ENCODE peak calls at places on chromosomes 6 and 20, in four cellular contexts. X is epithelial cell of esophagus, V is type B pancreatic cell, I is HFFc6. U is an unnamed sample.

GRCh38 chr6:90044182-90044832 is 150.0 kb downstream of the GJA10 start:
- DNase-seq in I (no peak), V (no peak), X (no peak), U (no peak)

GRCh38 chr6:27505209-27506027 is 32.5 kb upstream of the ZNF184 start:
- DNase-seq in X (peak; percentile 83), V (no peak), I (peak; percentile 93), U (no peak)

GRCh38 chr20:44314870-44315269 is 3.9 kb upstream of the FITM2 start:
- DNase-seq in X (no peak), V (no peak), I (no peak), U (no peak)

GRCh38 chr20:38537176-38537575 is 43.8 kb upstream of the ADIG start:
- DNase-seq in X (peak; percentile 51), I (no peak), V (no peak), U (no peak)

GRCh38 chr6:147855823-147856222 is 347.3 kb downstream of the SAMD5 start:
- DNase-seq in I (no peak), V (no peak), X (peak; percentile 72), U (no peak)

GRCh38 chr6:134980846-134981245 is 30.9 kb upstream of the ALDH8A1 start:
- DNase-seq in V (no peak), X (no peak), I (no peak), U (no peak)

GRCh38 chr6:85329193-85329592 is 120.7 kb upstream of the NT5E start:
- DNase-seq in X (no peak), V (no peak), I (no peak), U (no peak)

GRCh38 chr6:31114970-31115849 is 610 bp downstream of the PSORS1C1 start:
- DNase-seq in I (peak; percentile 62), V (no peak), X (peak; percentile 71), U (no peak)

GRCh38 chr6:128757961-128758360 is 125.0 kb upstream of the LAMA2 start:
- DNase-seq in X (peak; percentile 91), I (no peak), V (no peak), U (no peak)

GRCh38 chr6:65448806-65449397 is 258.1 kb downstream of the EYS start:
- DNase-seq in I (no peak), X (no peak), V (no peak), U (no peak)

GRCh38 chr6:151675746-151676459 is 131.6 kb upstream of the ESR1 start:
- DNase-seq in X (peak; percentile 77), V (no peak), I (no peak), U (peak; percentile 73)

GRCh38 chr20:21522479-21523397 is 8.9 kb upstream of the NKX2-2 start:
- DNase-seq in X (no peak), I (no peak), V (peak; percentile 64), U (no peak)

GRCh38 chr6:4931530-4932505 is 72.0 kb downstream of the RPP40 start:
- DNase-seq in V (no peak), I (no peak), X (peak; percentile 78), U (no peak)

GRCh38 chr6:129835691-129836090 is 25.4 kb downstream of the TMEM244 start:
- DNase-seq in X (peak; percentile 80), I (no peak), V (no peak), U (no peak)

GRCh38 chr6:70666726-70667125 is 957 bp upstream of the SMAP1 start:
- DNase-seq in V (no peak), I (no peak), X (no peak), U (no peak)

GRCh38 chr6:7242835-7243187 is 70.2 kb downstream of the SSR1 start:
- DNase-seq in X (no peak), I (no peak), V (no peak), U (no peak)

GRCh38 chr6:46749731-46750130 is 3.0 kb downstream of the ANKRD66 start:
- DNase-seq in V (no peak), I (no peak), X (no peak), U (no peak)

GRCh38 chr20:54227241-54227640 is 19.4 kb downstream of the PFDN4 start:
- DNase-seq in I (no peak), X (no peak), V (no peak), U (no peak)

GRCh38 chr20:4817230-4817671 is 95.5 kb downstream of the PRND start:
- DNase-seq in I (peak; percentile 7), X (peak; percentile 41), V (no peak), U (no peak)

GRCh38 chr6:41353333-41353732 is 17.9 kb downstream of the NCR2 start:
- DNase-seq in X (no peak), V (no peak), I (no peak), U (no peak)

GRCh38 chr6:160523223-160523622 is 140.9 kb downstream of the LPA start:
- DNase-seq in I (no peak), V (no peak), X (no peak), U (no peak)

GRCh38 chr6:29847871-29848630 is 20.4 kb downstream of the HLA-G start:
- DNase-seq in I (peak; percentile 33), X (peak; percentile 75), V (peak; percentile 82), U (peak; percentile 74)

GRCh38 chr6:85464722-85465150 is 14.9 kb downstream of the NT5E start:
- DNase-seq in I (peak; percentile 95), X (peak; percentile 92), V (no peak), U (no peak)

GRCh38 chr6:169277619-169278018 is 24.0 kb upstream of the THBS2 start:
- DNase-seq in V (no peak), X (no peak), I (no peak), U (no peak)
- TF ChIP-seq CTCF in V (no peak), X (no peak), I (no peak), U (no peak)

GRCh38 chr20:49868538-49868937 is 46.8 kb downstream of the SPATA2 start:
- DNase-seq in V (no peak), X (no peak), I (no peak), U (no peak)

GRCh38 chr20:49871391-49871948 is 43.9 kb downstream of the SPATA2 start:
- DNase-seq in I (no peak), V (no peak), X (no peak), U (no peak)

GRCh38 chr20:49867453-49868215 is 47.7 kb downstream of the SPATA2 start:
- DNase-seq in X (no peak), I (no peak), V (no peak), U (no peak)

GRCh38 chr20:49870261-49870660 is 45.1 kb downstream of the SPATA2 start:
- DNase-seq in V (no peak), X (no peak), I (no peak), U (no peak)

GRCh38 chr20:49868964-49869363 is 46.4 kb downstream of the SPATA2 start:
- DNase-seq in I (no peak), X (no peak), V (no peak), U (no peak)
- TF ChIP-seq CTCF in I (no peak), X (no peak), V (no peak), U (no peak)

DNA sequence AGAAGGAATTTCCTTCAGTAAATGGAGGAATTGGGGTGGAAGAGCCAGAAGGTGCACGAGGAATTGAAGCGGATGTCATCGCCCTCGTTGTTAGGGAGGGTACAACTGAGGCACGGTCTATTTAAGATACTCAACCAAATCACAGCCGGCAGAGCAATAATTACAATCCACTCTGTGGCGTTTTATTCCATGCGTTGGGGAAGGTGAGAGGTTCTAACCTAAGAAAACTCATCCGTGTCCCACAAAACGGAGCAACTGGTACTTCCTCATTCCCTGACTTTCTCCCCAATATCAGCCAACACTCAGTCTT is 802 bp upstream of the RRBP1 start:
- DNase-seq in X (no peak), I (no peak), V (no peak), U (no peak)
- TF ChIP-seq CTCF in X (no peak), I (peak; percentile 38), V (no peak), U (no peak)

GRCh38 chr20:34945315-34946077 is 10.1 kb downstream of the GSS start:
- DNase-seq in I (no peak), X (peak; percentile 54), V (no peak), U (no peak)

GRCh38 chr20:34946661-34947060 is 8.9 kb downstream of the GSS start:
- DNase-seq in V (no peak), X (no peak), I (no peak), U (no peak)

GRCh38 chr20:34947336-34947735 is 8.3 kb downstream of the GSS start:
- DNase-seq in X (peak; percentile 46), I (no peak), V (no peak), U (no peak)

GRCh38 chr20:34949120-34949519 is 6.5 kb downstream of the GSS start:
- DNase-seq in I (no peak), X (no peak), V (no peak), U (no peak)

GRCh38 chr20:34948030-34948429 is 7.6 kb downstream of the GSS start:
- DNase-seq in I (peak; percentile 76), V (no peak), X (peak; percentile 91), U (no peak)
- TF ChIP-seq CTCF in I (peak; percentile 20), V (no peak), X (no peak), U (no peak)